ENCODE peak calls at places on chromosome 11, in four cellular contexts. R is Peyer's patch, Y is foreskin keratinocyte, T is pancreas. U is an unnamed sample. For H3K27me3, the result is how much of the 10 kb centered on the place peaks cover.

GRCh38 chr11:811446-812245 is 1.9 kb downstream of the RPLP2 start:
- DNase-seq in T (no peak), R (no peak), Y (no peak), U (no peak)

GRCh38 chr11:105577645-105578044 is 32.2 kb upstream of the GRIA4 start:
- DNase-seq in T (no peak), Y (peak), R (no peak), U (no peak)

GRCh38 chr11:61626580-61627380 is 45.9 kb upstream of the SYT7 start:
- DNase-seq in Y (peak), T (peak), R (peak), U (peak)

GRCh38 chr11:75814369-75814685 is 683 bp upstream of the UVRAG start:
- DNase-seq in Y (no peak), R (no peak), T (no peak), U (no peak)

GRCh38 chr11:95703059-95703458 is 86.5 kb downstream of the FAM76B start:
- DNase-seq in R (no peak), Y (no peak), T (no peak), U (no peak)

GRCh38 chr11:1728931-1729691 is 21.3 kb downstream of the IFITM10 start:
- DNase-seq in T (no peak), Y (no peak), R (peak), U (no peak)

GRCh38 chr11:44828296-44828695 is 101.5 kb downstream of the TSPAN18 start:
- DNase-seq in R (no peak), T (no peak), Y (no peak), U (no peak)

GRCh38 chr11:100671471-100671870 is 15.6 kb upstream of the ARHGAP42 start:
- DNase-seq in Y (no peak), T (no peak), R (no peak), U (no peak)

GRCh38 chr11:23280088-23280487 is 419.8 kb upstream of the CCDC179 start:
- DNase-seq in Y (no peak), T (no peak), R (no peak), U (no peak)

GRCh38 chr11:31798057-31799035 is 12.8 kb downstream of the PAX6 start:
- DNase-seq in R (no peak), T (no peak), Y (no peak), U (no peak)

GRCh38 chr11:30128269-30128932 is 102.4 kb upstream of the FSHB start:
- DNase-seq in R (no peak), Y (peak), T (no peak), U (no peak)

GRCh38 chr11:62705880-62706831 is 1.1 kb downstream of the BSCL2 start:
- DNase-seq in Y (peak), R (peak), T (peak), U (peak)

GRCh38 chr11:25576320-25576719 is 755.6 kb upstream of the ANO3 start:
- DNase-seq in R (no peak), Y (peak), T (no peak), U (no peak)

GRCh38 chr11:67371549-67372231 is 1.7 kb downstream of the CLCF1 start:
- DNase-seq in R (peak), T (no peak), Y (no peak), U (peak)

GRCh38 chr11:125454047-125454446 is 42.0 kb downstream of the FEZ1 start:
- DNase-seq in T (no peak), R (no peak), Y (no peak), U (no peak)

GRCh38 chr11:116862101-116862637 is 24.7 kb upstream of the APOA1 start:
- DNase-seq in Y (no peak), T (no peak), R (no peak), U (no peak)

GRCh38 chr11:96779030-96779429 is 389.2 kb downstream of the JRKL start:
- DNase-seq in R (no peak), T (no peak), Y (no peak), U (no peak)

GRCh38 chr11:47514825-47515647 is 37.9 kb downstream of the CELF1 start:
- DNase-seq in Y (peak), R (no peak), T (no peak), U (no peak)

GRCh38 chr11:27552356-27552755 is 45.8 kb upstream of the LIN7C start:
- DNase-seq in R (no peak), T (no peak), Y (no peak), U (no peak)

GRCh38 chr11:45141171-45141570 is 5.3 kb upstream of the PRDM11 start:
- DNase-seq in T (no peak), Y (no peak), R (no peak), U (peak)

GRCh38 chr11:109998921-109999320 is 94.3 kb upstream of the ZC3H12C start:
- DNase-seq in R (no peak), Y (no peak), T (no peak), U (no peak)

GRCh38 chr11:112785717-112786116 is 175.5 kb upstream of the NCAM1 start:
- DNase-seq in Y (peak), T (no peak), R (no peak), U (no peak)

GRCh38 chr11:66287256-66288137 is 1.4 kb downstream of the YIF1A start:
- DNase-seq in T (no peak), Y (no peak), R (no peak), U (no peak)

GRCh38 chr11:117218133-117218915 is 13.5 kb downstream of the PCSK7 start:
- DNase-seq in R (no peak), Y (no peak), T (peak), U (no peak)

GRCh38 chr11:46331653-46331984 is 15.6 kb upstream of the DGKZ start:
- DNase-seq in R (no peak), Y (no peak), T (no peak), U (no peak)
- H3K27me3 ChIP-seq in R (under half), Y (half or more), T (under half), U (under half)

DNA sequence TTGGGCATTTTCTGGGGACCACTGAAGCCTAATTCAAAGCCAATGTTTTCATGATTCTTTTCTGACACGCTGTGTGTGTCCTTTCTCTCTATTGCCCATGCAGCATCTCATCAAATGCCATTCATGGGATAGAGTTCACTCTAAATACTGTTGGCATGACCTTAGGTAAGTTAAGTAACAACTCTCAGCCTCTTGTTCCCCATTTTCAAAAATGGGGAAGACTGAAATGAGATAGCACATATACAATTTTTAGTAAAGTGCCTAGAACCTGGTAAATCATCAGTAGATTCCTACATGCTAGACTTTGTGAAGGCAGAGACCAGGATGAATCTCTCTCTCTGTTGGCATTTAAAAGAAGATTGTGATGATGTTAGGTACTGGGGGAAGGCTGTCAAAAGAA is 12.7 kb upstream of the OR52K2 start:
- DNase-seq in Y (no peak), R (no peak), T (no peak), U (no peak)
- H3K27me3 ChIP-seq in Y (under half), R (under half), T (under half), U (under half)

DNA sequence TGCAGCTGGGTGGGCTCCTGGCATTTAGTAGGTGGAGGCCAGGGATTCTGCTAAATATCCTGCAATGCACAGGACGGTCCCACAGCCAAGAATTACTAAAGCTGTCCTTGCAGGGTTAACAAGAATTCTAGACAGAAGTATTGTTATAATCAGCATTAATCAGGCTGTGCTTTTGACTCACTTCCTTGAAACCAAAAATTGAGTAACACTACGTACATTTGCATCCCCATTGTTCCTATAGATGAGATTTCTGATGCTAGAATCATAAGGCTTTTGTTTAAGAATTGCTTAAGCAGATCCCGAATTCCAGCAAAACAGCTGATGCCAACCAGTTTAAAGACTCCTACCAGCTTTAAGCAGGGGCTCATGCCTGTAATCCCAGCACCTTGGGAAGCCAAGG is 11.4 kb downstream of the SLC6A5 start:
- DNase-seq in Y (peak), T (no peak), R (no peak), U (no peak)
- H3K27me3 ChIP-seq in Y (half or more), T (under half), R (under half), U (under half)

GRCh38 chr11:70186936-70187335 is 16.2 kb upstream of the FADD start:
- DNase-seq in R (no peak), Y (no peak), T (no peak), U (no peak)

GRCh38 chr11:70184396-70184795 is 18.7 kb upstream of the FADD start:
- DNase-seq in T (no peak), R (no peak), Y (no peak), U (no peak)

GRCh38 chr11:70183483-70184176 is 19.5 kb upstream of the FADD start:
- DNase-seq in Y (no peak), R (no peak), T (no peak), U (no peak)

GRCh38 chr11:70186420-70186819 is 16.7 kb upstream of the FADD start:
- DNase-seq in Y (no peak), T (no peak), R (no peak), U (no peak)

DNA sequence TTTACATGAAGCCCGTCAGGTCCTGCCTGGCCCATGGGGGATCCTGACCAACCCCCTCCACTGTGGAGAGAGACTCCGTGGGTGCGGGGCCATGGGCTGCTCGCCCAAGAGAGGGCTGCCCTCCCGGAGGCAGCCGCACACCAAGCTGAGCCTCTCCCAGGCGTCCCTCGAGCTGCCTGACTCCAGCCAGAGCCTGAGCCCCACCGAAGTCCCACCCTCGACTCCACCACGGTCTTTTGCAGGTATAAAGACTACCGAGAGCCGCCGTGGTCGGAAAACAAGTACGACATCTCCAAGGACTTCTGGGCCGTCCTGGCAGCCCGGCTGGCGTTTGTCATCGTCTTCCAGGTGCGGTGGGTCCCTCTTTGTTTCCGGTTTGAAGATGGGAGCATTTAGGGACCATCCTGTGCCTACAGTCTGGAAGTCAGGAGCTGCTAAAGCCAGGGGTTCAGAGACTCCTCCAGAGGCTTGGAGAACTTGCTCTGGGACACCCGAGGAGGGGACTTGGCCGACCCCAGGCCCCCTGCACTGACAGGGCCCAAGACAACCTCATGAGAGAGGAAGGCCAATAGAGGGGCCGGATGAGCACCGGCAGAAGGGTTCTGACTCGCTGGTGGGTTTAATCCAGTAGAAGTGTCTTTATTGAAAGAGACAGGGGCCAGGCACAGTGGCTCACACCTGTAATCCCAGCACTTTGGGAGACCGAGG is 17.6 kb upstream of the FADD start:
- DNase-seq in R (no peak), Y (no peak), T (no peak), U (no peak)
- H3K27me3 ChIP-seq in R (under half), Y (under half), T (under half), U (under half)

GRCh38 chr11:113923572-113923971 is 19.0 kb downstream of the HTR3B start:
- DNase-seq in Y (no peak), T (no peak), R (no peak), U (no peak)
- H3K27me3 ChIP-seq in Y (under half), T (under half), R (under half), U (under half)